ENCODE peak calls at places on chromosomes 12 and 14, in ten cellular contexts. I is NCI-H1092 treated with DMSO at 0.1 percent for 48 hours; O is T follicular helper cell; C is gastrocnemius medialis; U is WTC11; H is neural crest cell; K is uterus; T is stimulated activated CD8-positive, alpha-beta memory T cell treated with anti-CD3 and anti-CD28 coated beads, Interleukin-12 subunit alpha, Interleukin-12 subunit beta, amount 100 ng/mL, for 4 hours; X is breast epithelium; G is sciatic nerve. Y is an unnamed sample.

GRCh38 chr14:81344461-81345160 is 55.5 kb downstream of the STON2 start:
- DNase-seq in G (no peak), I (no peak), H (no peak), U (no peak), K (no peak), T (no peak), O (no peak), C (no peak), X (no peak), Y (no peak)

GRCh38 chr14:68297871-68298468 is 478.4 kb downstream of the RAD51B start:
- DNase-seq in T (no peak), K (no peak), C (no peak), G (no peak), U (peak; percentile 28), O (no peak), X (no peak), I (no peak), H (no peak), Y (no peak)

GRCh38 chr14:95291859-95292542 is 27.7 kb downstream of the CLMN start:
- DNase-seq in I (no peak), T (no peak), U (no peak), O (no peak), H (no peak), X (peak; percentile 71), K (peak; percentile 61), G (peak; percentile 79), C (peak; percentile 70), Y (peak; percentile 43)

GRCh38 chr14:90726656-90727055 is 89.6 kb downstream of the TTC7B start:
- DNase-seq in U (peak; percentile 24), I (peak; percentile 21), G (peak; percentile 71), T (no peak), H (no peak), C (peak; percentile 79), K (peak; percentile 62), X (no peak), O (no peak), Y (peak; percentile 70)

GRCh38 chr12:22653075-22653474 is 28.1 kb downstream of the ETNK1 start:
- DNase-seq in T (no peak), U (no peak), I (no peak), X (no peak), H (no peak), O (no peak), K (no peak), C (no peak), G (no peak), Y (no peak)

GRCh38 chr12:49400304-49400703 is 33.0 kb downstream of the SPATS2 start:
- DNase-seq in O (no peak), T (no peak), C (no peak), H (no peak), I (no peak), X (no peak), G (no peak), U (no peak), K (no peak), Y (no peak)

GRCh38 chr14:61573748-61574513 is 121.4 kb upstream of the HIF1A start:
- DNase-seq in T (no peak), U (no peak), K (no peak), O (no peak), I (no peak), X (no peak), G (no peak), H (no peak), C (no peak), Y (no peak)

GRCh38 chr14:61280526-61281185 is 482 bp downstream of the TMEM30B start:
- DNase-seq in U (peak; percentile 56), I (peak; percentile 82), O (peak; percentile 69), K (peak; percentile 16), X (peak; percentile 72), T (peak; percentile 74), C (peak; percentile 64), G (peak; percentile 73), H (peak; percentile 39), Y (peak; percentile 38)

GRCh38 chr12:67593041-67593870 is 55.3 kb upstream of the DYRK2 start:
- DNase-seq in O (no peak), C (no peak), G (no peak), U (no peak), H (no peak), K (no peak), X (peak; percentile 60), I (no peak), T (no peak), Y (no peak)

GRCh38 chr12:120104924-120105323 is 11.6 kb downstream of the RAB35 start:
- DNase-seq in I (no peak), T (no peak), H (no peak), X (no peak), U (no peak), O (no peak), K (no peak), C (no peak), G (no peak), Y (no peak)

GRCh38 chr12:39905152-39905551 is 200.7 kb downstream of the SLC2A13 start:
- DNase-seq in H (no peak), O (no peak), U (no peak), C (peak; percentile 50), X (peak; percentile 71), T (no peak), K (peak; percentile 85), I (no peak), G (peak; percentile 77), Y (peak; percentile 30)

GRCh38 chr12:47507221-47507620 is 198.6 kb downstream of the RPAP3 start:
- DNase-seq in G (no peak), H (no peak), C (no peak), U (no peak), K (no peak), X (no peak), O (no peak), T (no peak), I (no peak), Y (no peak)

GRCh38 chr12:117085318-117085947 is 13.8 kb downstream of the TESC start:
- DNase-seq in O (no peak), K (no peak), H (no peak), X (no peak), I (no peak), U (no peak), C (no peak), T (no peak), G (no peak), Y (no peak)

GRCh38 chr12:71958993-71959588 is 20.4 kb downstream of the TPH2 start:
- DNase-seq in O (no peak), G (no peak), H (no peak), T (no peak), I (peak; percentile 37), C (no peak), X (no peak), K (no peak), U (no peak), Y (no peak)

GRCh38 chr12:14885718-14886201 is at the start of gene MGP:
- DNase-seq in K (peak; percentile 81), G (peak; percentile 65), T (no peak), I (peak; percentile 20), X (peak; percentile 61), O (no peak), U (no peak), C (peak; percentile 57), H (no peak), Y (peak; percentile 75)

GRCh38 chr12:83476006-83476405 is 789.3 kb downstream of the TMTC2 start:
- DNase-seq in X (no peak), G (no peak), H (no peak), O (no peak), I (no peak), K (no peak), T (no peak), C (no peak), U (no peak), Y (no peak)

GRCh38 chr12:100688451-100688864 is 106.1 kb upstream of the ANO4 start:
- DNase-seq in C (no peak), K (no peak), T (no peak), I (no peak), U (no peak), H (no peak), X (no peak), G (no peak), O (no peak), Y (no peak)

GRCh38 chr12:78672033-78672432 is 192.5 kb upstream of the SYT1 start:
- DNase-seq in K (no peak), G (no peak), I (no peak), O (no peak), X (no peak), U (no peak), C (no peak), H (no peak), T (no peak), Y (no peak)

GRCh38 chr12:105754313-105754712 is 384.4 kb downstream of the NUAK1 start:
- DNase-seq in G (no peak), C (no peak), H (no peak), T (no peak), K (no peak), I (no peak), X (no peak), O (no peak), U (no peak), Y (no peak)

GRCh38 chr12:129300011-129300410 is 446.7 kb downstream of the GLT1D1 start:
- DNase-seq in H (no peak), I (no peak), K (no peak), G (no peak), T (no peak), U (no peak), X (no peak), O (no peak), C (no peak), Y (no peak)

GRCh38 chr12:42918387-42918786 is 328.8 kb upstream of the PRICKLE1 start:
- DNase-seq in G (no peak), X (no peak), I (no peak), T (no peak), H (no peak), K (peak; percentile 27), C (no peak), U (no peak), O (no peak), Y (no peak)

GRCh38 chr12:90652280-90652679 is 302.7 kb downstream of the CCER1 start:
- DNase-seq in X (no peak), G (no peak), I (no peak), U (no peak), H (no peak), K (no peak), O (no peak), C (no peak), T (no peak), Y (no peak)

GRCh38 chr14:44446965-44447364 is 60.1 kb downstream of the FSCB start:
- DNase-seq in X (no peak), T (no peak), C (no peak), U (no peak), K (no peak), G (no peak), I (no peak), H (no peak), O (no peak), Y (no peak)

GRCh38 chr14:51327376-51327775 is 87.3 kb downstream of the TMX1 start:
- DNase-seq in X (no peak), T (no peak), H (no peak), G (no peak), O (no peak), C (no peak), U (no peak), K (no peak), I (no peak), Y (no peak)

GRCh38 chr12:39574785-39575497 is 44.7 kb downstream of the ABCD2 start:
- DNase-seq in O (no peak), H (no peak), U (no peak), I (no peak), K (no peak), T (no peak), C (no peak), G (no peak), X (no peak), Y (no peak)

GRCh38 chr12:103623716-103624115 is 36.6 kb downstream of the STAB2 start:
- DNase-seq in G (no peak), H (no peak), C (no peak), U (no peak), K (no peak), O (no peak), T (no peak), I (no peak), X (no peak), Y (no peak)

Y was measured in tibial nerve.